ENCODE peak calls at places on chromosomes 2 and 18, in four cellular contexts. R, L, X and T are unnamed samples.

GRCh38 chr2:68653538-68653982 is 10.2 kb downstream of the PROKR1 start:
- DNase-seq in L (peak), X (no peak), R (no peak), T (peak)

GRCh38 chr2:241159116-241159515 is 8.8 kb downstream of the PPP1R7 start:
- DNase-seq in R (no peak), X (no peak), L (no peak), T (no peak)

GRCh38 chr2:120791961-120792295 is 56.3 kb downstream of the GLI2 start:
- DNase-seq in R (no peak), X (no peak), L (no peak), T (no peak)

GRCh38 chr18:34707670-34708069 is 2.4 kb upstream of the DTNA start:
- DNase-seq in X (no peak), L (no peak), R (no peak), T (no peak)

GRCh38 chr2:195520671-195521155 is 136.3 kb upstream of the SLC39A10 start:
- DNase-seq in L (no peak), X (peak), R (no peak), T (no peak)

GRCh38 chr2:235666240-235666781 is 172.5 kb downstream of the AGAP1 start:
- DNase-seq in X (peak), R (peak), L (no peak), T (no peak)

GRCh38 chr2:173884403-173884802 is 80.8 kb downstream of the SP3 start:
- DNase-seq in R (peak), L (peak), X (peak), T (no peak)

GRCh38 chr2:233990261-233990798 is 60.2 kb upstream of the SPP2 start:
- DNase-seq in X (no peak), R (no peak), L (no peak), T (peak)

GRCh38 chr2:120534457-120534856 is 188.5 kb downstream of the INHBB start:
- DNase-seq in R (no peak), L (no peak), X (no peak), T (no peak)

GRCh38 chr2:225340923-225341322 is 58.6 kb upstream of the NYAP2 start:
- DNase-seq in X (no peak), R (no peak), L (no peak), T (no peak)

GRCh38 chr18:68104036-68104435 is 587.5 kb upstream of the DSEL start:
- DNase-seq in L (no peak), R (no peak), X (no peak), T (no peak)
- TF ChIP-seq NFIC in L (no peak), R (no peak), X (no peak), T (no peak)

DNA sequence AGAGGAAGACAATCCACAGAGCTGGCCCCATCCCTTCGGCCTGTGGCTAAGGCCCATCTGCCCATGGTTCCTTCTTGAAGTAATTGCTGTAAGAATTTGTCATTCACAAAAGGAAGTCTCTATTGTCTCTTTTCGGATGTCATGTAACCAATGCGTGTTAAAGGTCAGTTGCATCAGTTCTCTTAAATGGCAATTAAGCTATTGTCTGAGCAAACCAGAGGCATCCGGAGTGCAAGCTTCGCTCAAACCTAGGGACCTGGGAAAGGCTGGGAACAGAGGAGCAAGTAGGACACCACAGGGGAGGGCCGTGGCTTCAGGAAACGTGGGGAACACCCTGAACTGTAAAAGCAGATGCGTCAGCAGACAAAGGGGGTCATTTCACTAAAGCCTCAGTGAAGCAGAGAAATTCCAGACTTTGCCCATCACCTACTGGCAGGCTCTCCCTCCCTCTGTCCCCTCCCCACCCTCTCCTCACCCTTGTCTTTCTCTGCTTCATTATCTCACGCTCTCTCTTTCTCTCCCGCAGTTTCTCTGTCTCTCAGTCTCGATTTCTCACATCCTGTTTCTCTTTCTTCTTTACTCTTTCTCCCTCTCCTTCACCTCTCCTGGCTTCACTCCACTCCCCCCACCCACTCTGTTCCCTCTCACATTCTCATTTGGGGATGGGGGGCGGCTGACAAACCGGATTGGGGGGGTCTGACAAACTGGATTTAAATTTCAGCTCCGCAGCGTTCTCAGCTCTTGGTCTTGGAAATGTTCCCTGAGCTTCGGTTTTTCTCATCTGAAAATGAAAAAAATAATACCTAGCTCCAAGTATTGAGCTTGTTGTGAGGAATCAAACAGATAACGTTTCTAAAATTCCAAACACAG is 204.6 kb upstream of the TNP1 start:
- DNase-seq in X (no peak), L (no peak), R (no peak), T (no peak)
- TF ChIP-seq NFIC in X (no peak), L (no peak), R (no peak), T (no peak)

GRCh38 chr2:175605989-175606841 is 395.9 kb downstream of the LNPK start:
- DNase-seq in R (peak), X (peak), L (no peak), T (no peak)
- TF ChIP-seq NFIC in R (peak), X (no peak), L (no peak), T (no peak)

DNA sequence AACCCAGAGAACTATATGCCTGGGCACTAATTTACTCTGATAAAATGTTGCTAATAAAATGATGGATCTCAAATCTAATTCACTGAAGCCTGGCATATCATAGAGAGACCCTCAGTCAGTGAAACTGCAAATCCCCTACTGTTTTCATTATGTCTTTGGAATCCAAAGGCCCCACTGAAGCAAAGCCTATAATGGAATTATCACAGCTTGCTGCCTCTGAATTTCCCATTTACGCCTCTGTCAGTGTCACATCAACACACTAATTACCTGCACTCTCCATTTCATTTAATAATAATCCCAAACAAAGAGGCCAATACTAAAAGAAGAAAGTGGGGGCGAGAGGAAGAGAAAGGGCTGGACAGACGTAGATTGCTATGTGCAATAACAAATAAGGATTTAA is 470.9 kb downstream of the MBD2 start:
- DNase-seq in R (no peak), L (no peak), X (peak), T (no peak)
- TF ChIP-seq NFIC in R (no peak), L (no peak), X (no peak), T (no peak)

GRCh38 chr2:144598906-144599305 is 79.0 kb upstream of the ZEB2 start:
- DNase-seq in X (no peak), R (no peak), L (no peak), T (no peak)

GRCh38 chr2:144597894-144598593 is 78.1 kb upstream of the ZEB2 start:
- DNase-seq in R (no peak), L (no peak), X (no peak), T (no peak)

GRCh38 chr2:144595686-144596073 is 75.8 kb upstream of the ZEB2 start:
- DNase-seq in X (no peak), L (peak), R (no peak), T (no peak)

GRCh38 chr2:144595279-144595678 is 75.4 kb upstream of the ZEB2 start:
- DNase-seq in X (no peak), R (no peak), L (peak), T (no peak)

GRCh38 chr2:144596074-144596871 is 76.4 kb upstream of the ZEB2 start:
- DNase-seq in L (peak), R (peak), X (peak), T (no peak)
- TF ChIP-seq NFIC in L (peak), R (no peak), X (no peak), T (no peak)

DNA sequence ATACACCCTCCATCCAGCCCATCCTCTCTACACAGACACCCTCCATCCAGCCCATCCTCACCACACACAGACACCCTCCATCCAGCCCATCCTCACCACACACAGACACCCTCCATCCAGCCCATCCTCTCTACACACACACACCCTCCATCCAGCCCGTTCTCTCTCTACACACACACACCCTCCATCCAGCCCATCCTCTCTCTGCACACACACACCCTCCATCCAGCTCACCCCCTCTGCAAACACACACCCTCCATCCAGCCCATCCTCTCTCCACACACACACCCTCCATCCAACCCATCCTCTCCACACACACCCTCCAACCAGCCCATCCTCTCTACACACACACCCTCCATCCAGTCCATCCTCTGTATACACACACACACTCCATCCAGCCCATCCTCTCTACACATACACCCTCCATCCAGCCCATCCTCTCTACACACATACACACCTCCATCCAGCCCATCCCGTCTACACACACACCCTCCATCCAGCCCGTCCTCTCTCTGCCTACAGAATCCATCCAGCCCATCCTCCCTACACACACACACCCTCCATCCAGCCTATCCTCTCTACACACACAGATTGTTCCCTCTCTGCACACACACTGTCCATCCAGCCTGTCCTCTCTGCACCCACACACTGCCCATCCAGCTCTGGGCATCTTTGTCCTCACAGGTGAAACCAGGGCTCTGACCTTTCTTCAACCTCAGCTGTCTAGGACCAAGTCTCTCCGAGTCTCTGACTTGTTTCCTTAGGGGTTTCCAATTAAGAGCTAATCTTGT is 81.2 kb downstream of the EIPR1 start:
- DNase-seq in L (no peak), R (no peak), X (no peak), T (no peak)
- TF ChIP-seq NFIC in L (no peak), R (no peak), X (no peak), T (no peak)

GRCh38 chr18:22560283-22560627 is 142.5 kb upstream of the CTAGE1 start:
- DNase-seq in L (no peak), R (no peak), X (no peak), T (no peak)

GRCh38 chr18:22564036-22564435 is 146.3 kb upstream of the CTAGE1 start:
- DNase-seq in X (no peak), L (no peak), R (no peak), T (no peak)

GRCh38 chr18:22559414-22560282 is 141.9 kb upstream of the CTAGE1 start:
- DNase-seq in L (peak), R (peak), X (peak), T (no peak)

GRCh38 chr18:22560797-22561196 is 143.1 kb upstream of the CTAGE1 start:
- DNase-seq in L (no peak), X (no peak), R (no peak), T (no peak)

DNA sequence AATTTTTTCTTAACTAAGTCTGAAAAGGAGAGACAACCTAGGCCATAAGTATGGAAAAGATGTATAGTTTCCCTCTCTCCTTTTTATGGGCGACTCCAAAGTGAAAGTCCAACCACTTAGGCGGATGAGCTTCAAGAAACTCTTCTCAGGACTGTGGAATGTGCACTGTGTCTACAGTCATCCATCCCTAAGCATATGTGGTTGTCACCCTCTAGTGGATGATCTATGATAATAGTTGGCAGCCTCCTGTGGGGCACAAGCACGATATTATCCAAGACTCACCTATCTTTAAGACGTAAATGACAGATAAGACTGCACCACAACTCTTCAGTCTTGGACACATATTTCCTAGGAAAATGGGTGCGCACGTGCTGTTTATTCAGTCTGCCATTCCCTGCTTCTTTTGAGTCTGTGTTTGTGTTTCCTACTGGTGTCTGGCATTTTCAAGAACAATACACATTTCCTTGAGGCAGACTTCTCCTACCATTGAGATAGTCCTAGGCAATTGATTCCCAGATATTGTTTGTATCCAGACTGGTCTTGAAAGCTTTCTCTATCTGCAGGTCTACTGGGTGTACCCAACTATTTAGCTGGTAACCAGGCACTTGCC is 145.5 kb upstream of the CTAGE1 start:
- DNase-seq in L (peak), R (peak), X (peak), T (peak)
- TF ChIP-seq NFIC in L (peak), R (no peak), X (peak), T (no peak)